ENCODE peak calls at places on chromosomes 6 and 20, in four cellular contexts. F, U, G and H are unnamed samples.

GRCh38 chr6:134185277-134185676 is 132.6 kb downstream of the SGK1 start:
- DNase-seq in F (no peak), U (no peak), G (no peak), H (no peak)

GRCh38 chr6:125821825-125822281 is 31.1 kb downstream of the NCOA7 start:
- DNase-seq in F (no peak), U (no peak), G (no peak), H (peak)

GRCh38 chr20:17169575-17170136 is 57.2 kb upstream of the PCSK2 start:
- DNase-seq in F (no peak), U (no peak), G (no peak), H (no peak)

GRCh38 chr6:39063520-39063919 is 14.9 kb downstream of the GLP1R start:
- DNase-seq in F (no peak), U (no peak), G (no peak), H (peak)

GRCh38 chr6:162443101-162443500 is 284.5 kb downstream of the PRKN start:
- DNase-seq in F (no peak), U (no peak), G (no peak), H (no peak)

GRCh38 chr6:145756170-145756662 is 20.9 kb upstream of the EPM2A start:
- DNase-seq in F (peak), U (no peak), G (no peak), H (peak)

GRCh38 chr6:44052419-44053011 is 74.7 kb downstream of the MRPL14 start:
- DNase-seq in F (no peak), U (no peak), G (peak), H (no peak)

GRCh38 chr6:11414564-11414963 is 123.0 kb upstream of the TMEM170B start:
- DNase-seq in F (peak), U (no peak), G (no peak), H (peak)

GRCh38 chr6:31057426-31058003 is 47.2 kb downstream of the MUC22 start:
- DNase-seq in F (no peak), U (no peak), G (no peak), H (no peak)

GRCh38 chr6:109343518-109343917 is 38.7 kb downstream of the CD164 start:
- DNase-seq in F (no peak), U (no peak), G (no peak), H (no peak)

GRCh38 chr6:38195113-38195635 is 375.6 kb downstream of the ZFAND3 start:
- DNase-seq in F (no peak), U (no peak), G (no peak), H (no peak)

GRCh38 chr6:33071579-33071978 is 1.9 kb downstream of the HLA-DPA1 start:
- DNase-seq in F (no peak), U (no peak), G (no peak), H (no peak)

GRCh38 chr6:163994566-163994965 is 580.0 kb downstream of the QKI start:
- DNase-seq in F (no peak), U (no peak), G (no peak), H (no peak)

GRCh38 chr20:44582321-44583025 is at the start of gene PKIG:
- DNase-seq in F (no peak), U (no peak), G (no peak), H (peak)

GRCh38 chr20:30811896-30812671 is 445.4 kb upstream of the DEFB115 start:
- DNase-seq in F (no peak), U (no peak), G (peak), H (no peak)

GRCh38 chr6:113340371-113340770 is 516.8 kb upstream of the MARCKS start:
- DNase-seq in F (no peak), U (no peak), G (no peak), H (no peak)

GRCh38 chr6:54722328-54722727 is 124.2 kb upstream of the FAM83B start:
- DNase-seq in F (no peak), U (no peak), G (no peak), H (no peak)

GRCh38 chr6:33154349-33154748 is 37.9 kb downstream of the COL11A2 start:
- DNase-seq in F (no peak), U (no peak), G (no peak), H (no peak)